ENCODE peak calls at places on chromosome 10, in nine cellular contexts. P, K, V, O, M, Y, E, L and S are unnamed samples.

GRCh38 chr10:132705943-132706342 is 80.0 kb downstream of the NKX6-2 start:
- DNase-seq in P (no peak), K (no peak), M (no peak), Y (no peak), V (no peak), L (no peak), O (no peak), E (no peak), S (no peak)

GRCh38 chr10:19638173-19638872 is 177.9 kb upstream of the PLXDC2 start:
- DNase-seq in Y (no peak), K (no peak), E (no peak), O (no peak), L (peak; percentile 5), M (no peak), V (no peak), P (no peak), S (no peak)

GRCh38 chr10:63283093-63283492 is 150.0 kb downstream of the NRBF2 start:
- DNase-seq in O (no peak), L (no peak), V (no peak), M (no peak), K (no peak), Y (no peak), E (no peak), P (no peak), S (no peak)

GRCh38 chr10:4344544-4344994 is 481.4 kb upstream of the AKR1E2 start:
- DNase-seq in E (peak; percentile 57), Y (peak; percentile 89), P (no peak), O (no peak), L (no peak), K (peak; percentile 46), M (peak; percentile 89), V (no peak), S (no peak)

GRCh38 chr10:121362026-121362425 is 236.2 kb downstream of the FGFR2 start:
- DNase-seq in M (no peak), Y (no peak), O (peak; percentile 72), V (no peak), L (no peak), P (no peak), E (no peak), K (no peak), S (no peak)

GRCh38 chr10:52578871-52579405 is 193.6 kb downstream of the MBL2 start:
- DNase-seq in V (no peak), L (no peak), E (no peak), M (no peak), Y (no peak), O (no peak), P (no peak), K (no peak), S (no peak)

GRCh38 chr10:131461093-131461492 is 149.6 kb upstream of the TCERG1L start:
- DNase-seq in E (no peak), K (no peak), M (no peak), V (no peak), P (no peak), L (no peak), Y (no peak), O (no peak), S (no peak)

GRCh38 chr10:118520116-118520742 is 75.2 kb downstream of the PRLHR start:
- DNase-seq in E (no peak), O (no peak), V (no peak), M (no peak), K (no peak), Y (no peak), P (no peak), L (no peak), S (no peak)

GRCh38 chr10:8242295-8242872 is 187.9 kb downstream of the GATA3 start:
- DNase-seq in V (no peak), M (no peak), E (no peak), L (no peak), O (no peak), P (no peak), Y (no peak), K (no peak), S (no peak)

GRCh38 chr10:71611709-71612422 is 107.7 kb downstream of the C10orf105 start:
- DNase-seq in P (no peak), V (no peak), Y (no peak), M (no peak), O (no peak), K (no peak), E (no peak), L (no peak), S (no peak)

DNA sequence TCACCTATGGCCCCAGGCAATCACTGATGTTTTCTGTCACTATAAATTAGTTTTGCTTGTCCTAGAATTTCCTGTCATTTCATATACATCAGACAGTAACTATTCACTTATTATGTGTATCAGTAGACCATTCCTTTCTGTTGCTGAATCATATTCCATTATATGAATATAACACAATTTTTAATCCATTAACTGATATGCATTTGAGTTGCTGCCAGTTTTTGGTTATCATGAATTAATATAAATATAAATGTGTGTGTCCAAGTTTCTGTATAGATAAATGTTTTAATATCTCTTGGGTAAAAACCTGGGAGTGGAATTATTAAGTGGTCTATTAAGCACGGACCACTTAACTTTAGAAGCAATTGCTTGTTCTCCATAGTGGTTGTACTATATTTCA is 143.8 kb downstream of the ZNF438 start:
- DNase-seq in L (no peak), Y (no peak), O (no peak), K (no peak), M (no peak), P (no peak), E (no peak), V (no peak), S (no peak)
- TF ChIP-seq POLR2AphosphoS5 in L (no peak), Y (no peak), O (no peak), K (no peak), M (no peak), P (no peak), E (no peak), V (no peak), S (no peak)

GRCh38 chr10:13922591-13922990 is 335.8 kb downstream of the PRPF18 start:
- DNase-seq in E (no peak), P (no peak), M (no peak), Y (no peak), L (no peak), K (no peak), O (no peak), V (no peak), S (no peak)

GRCh38 chr10:13921941-13922340 is 335.2 kb downstream of the PRPF18 start:
- DNase-seq in E (no peak), Y (no peak), L (no peak), O (no peak), K (no peak), P (no peak), V (no peak), M (no peak), S (no peak)

GRCh38 chr10:13925924-13926435 is 339.2 kb downstream of the PRPF18 start:
- DNase-seq in O (no peak), L (no peak), M (no peak), V (no peak), K (no peak), P (no peak), E (no peak), Y (no peak), S (no peak)

GRCh38 chr10:13920465-13920864 is 333.7 kb downstream of the PRPF18 start:
- DNase-seq in Y (no peak), O (no peak), L (no peak), P (no peak), M (no peak), K (no peak), V (no peak), E (no peak), S (no peak)

GRCh38 chr10:13924020-13924725 is 337.4 kb downstream of the PRPF18 start:
- DNase-seq in M (no peak), K (no peak), Y (no peak), O (no peak), P (no peak), E (no peak), V (no peak), L (no peak), S (no peak)
- TF ChIP-seq POLR2AphosphoS5 in M (no peak), K (no peak), Y (no peak), O (no peak), P (no peak), E (no peak), V (no peak), L (no peak), S (no peak)

GRCh38 chr10:58320351-58321065 is 14.3 kb upstream of the UBE2D1 start:
- DNase-seq in Y (no peak), M (no peak), P (no peak), E (no peak), K (no peak), V (no peak), O (no peak), L (no peak), S (no peak)
- TF ChIP-seq POLR2AphosphoS5 in Y (no peak), M (no peak), P (no peak), E (no peak), K (no peak), V (no peak), O (no peak), L (no peak), S (no peak)

GRCh38 chr10:30185916-30186315 is 126.5 kb upstream of the JCAD start:
- DNase-seq in K (no peak), O (no peak), M (no peak), V (no peak), L (no peak), P (no peak), E (no peak), Y (no peak), S (no peak)

GRCh38 chr10:30183076-30183402 is 123.7 kb upstream of the JCAD start:
- DNase-seq in V (no peak), K (no peak), Y (no peak), P (no peak), M (no peak), O (no peak), L (no peak), E (no peak), S (no peak)

GRCh38 chr10:30184397-30185033 is 125.1 kb upstream of the JCAD start:
- DNase-seq in P (no peak), K (no peak), L (no peak), E (no peak), Y (no peak), M (no peak), O (no peak), V (no peak), S (no peak)

GRCh38 chr10:30178565-30178964 is 119.2 kb upstream of the JCAD start:
- DNase-seq in M (no peak), O (no peak), E (no peak), P (no peak), V (no peak), K (no peak), L (no peak), Y (no peak), S (no peak)

GRCh38 chr10:30182191-30183075 is 123.0 kb upstream of the JCAD start:
- DNase-seq in Y (no peak), E (no peak), O (no peak), K (no peak), L (no peak), P (no peak), V (no peak), M (no peak), S (no peak)
- TF ChIP-seq POLR2AphosphoS5 in Y (no peak), E (no peak), O (no peak), K (no peak), L (no peak), P (no peak), V (no peak), M (no peak), S (no peak)

GRCh38 chr10:119670717-119671116 is 19.5 kb downstream of the BAG3 start:
- DNase-seq in L (no peak), O (no peak), K (no peak), M (no peak), Y (no peak), P (no peak), V (no peak), E (no peak), S (no peak)
- TF ChIP-seq POLR2AphosphoS5 in L (no peak), O (no peak), K (no peak), M (no peak), Y (no peak), P (no peak), V (no peak), E (no peak), S (no peak)